ENCODE peak calls at places on chromosomes 4 and X, in six cellular contexts. One of them, this sample, is unnamed.

GRCh38 chrX:63784902-63785692 is at the start of gene ARHGEF9:
- DNase-seq in stimulated activated CD4-positive, alpha-beta T cell treated with anti-CD3 and anti-CD28 coated beads, Interleukin-1b, Interleukin-23, amount 100 ng/mL, for 4 hours: no peak
- DNase-seq in A673: no peak
- DNase-seq in activated T-cell treated with anti-CD3 and anti-CD28 coated beads, Interleukin-2, amount 50 U/mL, for 4 hours: no peak
- DNase-seq in NCI-H2029: no peak
- DNase-seq in lower leg skin: no peak
- DNase-seq in this sample: peak; percentile 17

GRCh38 chr4:63717384-63717783 is 691.9 kb downstream of the TECRL start:
- DNase-seq in lower leg skin: no peak
- DNase-seq in NCI-H2029: no peak
- DNase-seq in stimulated activated CD4-positive, alpha-beta T cell treated with anti-CD3 and anti-CD28 coated beads, Interleukin-1b, Interleukin-23, amount 100 ng/mL, for 4 hours: no peak
- DNase-seq in activated T-cell treated with anti-CD3 and anti-CD28 coated beads, Interleukin-2, amount 50 U/mL, for 4 hours: no peak
- DNase-seq in A673: peak; percentile 0
- DNase-seq in this sample: no peak

GRCh38 chr4:142598132-142598531 is 248.0 kb downstream of the INPP4B start:
- DNase-seq in activated T-cell treated with anti-CD3 and anti-CD28 coated beads, Interleukin-2, amount 50 U/mL, for 4 hours: no peak
- DNase-seq in NCI-H2029: no peak
- DNase-seq in A673: no peak
- DNase-seq in lower leg skin: no peak
- DNase-seq in stimulated activated CD4-positive, alpha-beta T cell treated with anti-CD3 and anti-CD28 coated beads, Interleukin-1b, Interleukin-23, amount 100 ng/mL, for 4 hours: no peak
- DNase-seq in this sample: no peak

GRCh38 chrX:54825716-54826428 is 18.3 kb downstream of the MAGED2 start:
- DNase-seq in stimulated activated CD4-positive, alpha-beta T cell treated with anti-CD3 and anti-CD28 coated beads, Interleukin-1b, Interleukin-23, amount 100 ng/mL, for 4 hours: no peak
- DNase-seq in NCI-H2029: no peak
- DNase-seq in activated T-cell treated with anti-CD3 and anti-CD28 coated beads, Interleukin-2, amount 50 U/mL, for 4 hours: peak; percentile 12
- DNase-seq in A673: no peak
- DNase-seq in lower leg skin: no peak
- DNase-seq in this sample: no peak

GRCh38 chr4:100450449-100450848 is 67.4 kb downstream of the EMCN start:
- DNase-seq in A673: no peak
- DNase-seq in NCI-H2029: no peak
- DNase-seq in activated T-cell treated with anti-CD3 and anti-CD28 coated beads, Interleukin-2, amount 50 U/mL, for 4 hours: no peak
- DNase-seq in stimulated activated CD4-positive, alpha-beta T cell treated with anti-CD3 and anti-CD28 coated beads, Interleukin-1b, Interleukin-23, amount 100 ng/mL, for 4 hours: no peak
- DNase-seq in lower leg skin: no peak
- DNase-seq in this sample: no peak

GRCh38 chr4:31793907-31794306 is 1073.7 kb downstream of the PCDH7 start:
- DNase-seq in stimulated activated CD4-positive, alpha-beta T cell treated with anti-CD3 and anti-CD28 coated beads, Interleukin-1b, Interleukin-23, amount 100 ng/mL, for 4 hours: no peak
- DNase-seq in NCI-H2029: no peak
- DNase-seq in activated T-cell treated with anti-CD3 and anti-CD28 coated beads, Interleukin-2, amount 50 U/mL, for 4 hours: no peak
- DNase-seq in lower leg skin: no peak
- DNase-seq in A673: no peak
- DNase-seq in this sample: no peak

GRCh38 chr4:27720010-27720766 is 859.5 kb downstream of the STIM2 start:
- DNase-seq in lower leg skin: no peak
- DNase-seq in NCI-H2029: no peak
- DNase-seq in activated T-cell treated with anti-CD3 and anti-CD28 coated beads, Interleukin-2, amount 50 U/mL, for 4 hours: no peak
- DNase-seq in stimulated activated CD4-positive, alpha-beta T cell treated with anti-CD3 and anti-CD28 coated beads, Interleukin-1b, Interleukin-23, amount 100 ng/mL, for 4 hours: no peak
- DNase-seq in A673: no peak
- DNase-seq in this sample: no peak

GRCh38 chrX:130626521-130626920 is 224.7 kb downstream of the RBMX2 start:
- DNase-seq in activated T-cell treated with anti-CD3 and anti-CD28 coated beads, Interleukin-2, amount 50 U/mL, for 4 hours: no peak
- DNase-seq in A673: no peak
- DNase-seq in lower leg skin: no peak
- DNase-seq in NCI-H2029: no peak
- DNase-seq in stimulated activated CD4-positive, alpha-beta T cell treated with anti-CD3 and anti-CD28 coated beads, Interleukin-1b, Interleukin-23, amount 100 ng/mL, for 4 hours: no peak
- DNase-seq in this sample: no peak

GRCh38 chr4:36086387-36086786 is 157.9 kb downstream of the ARAP2 start:
- DNase-seq in lower leg skin: no peak
- DNase-seq in activated T-cell treated with anti-CD3 and anti-CD28 coated beads, Interleukin-2, amount 50 U/mL, for 4 hours: no peak
- DNase-seq in stimulated activated CD4-positive, alpha-beta T cell treated with anti-CD3 and anti-CD28 coated beads, Interleukin-1b, Interleukin-23, amount 100 ng/mL, for 4 hours: no peak
- DNase-seq in NCI-H2029: no peak
- DNase-seq in A673: no peak
- DNase-seq in this sample: no peak

GRCh38 chr4:40292313-40292759 is 42.8 kb upstream of the CHRNA9 start:
- DNase-seq in A673: peak; percentile 47
- DNase-seq in lower leg skin: no peak
- DNase-seq in activated T-cell treated with anti-CD3 and anti-CD28 coated beads, Interleukin-2, amount 50 U/mL, for 4 hours: no peak
- DNase-seq in stimulated activated CD4-positive, alpha-beta T cell treated with anti-CD3 and anti-CD28 coated beads, Interleukin-1b, Interleukin-23, amount 100 ng/mL, for 4 hours: no peak
- DNase-seq in NCI-H2029: no peak
- DNase-seq in this sample: no peak

GRCh38 chr4:2291705-2292651 is 30.1 kb upstream of the MXD4 start:
- DNase-seq in NCI-H2029: no peak
- DNase-seq in stimulated activated CD4-positive, alpha-beta T cell treated with anti-CD3 and anti-CD28 coated beads, Interleukin-1b, Interleukin-23, amount 100 ng/mL, for 4 hours: no peak
- DNase-seq in A673: no peak
- DNase-seq in activated T-cell treated with anti-CD3 and anti-CD28 coated beads, Interleukin-2, amount 50 U/mL, for 4 hours: no peak
- DNase-seq in lower leg skin: no peak
- DNase-seq in this sample: no peak

GRCh38 chr4:97912151-97912550 is 231.1 kb downstream of the STPG2 start:
- DNase-seq in lower leg skin: no peak
- DNase-seq in stimulated activated CD4-positive, alpha-beta T cell treated with anti-CD3 and anti-CD28 coated beads, Interleukin-1b, Interleukin-23, amount 100 ng/mL, for 4 hours: no peak
- DNase-seq in activated T-cell treated with anti-CD3 and anti-CD28 coated beads, Interleukin-2, amount 50 U/mL, for 4 hours: no peak
- DNase-seq in NCI-H2029: no peak
- DNase-seq in A673: no peak
- DNase-seq in this sample: no peak

GRCh38 chr4:3862640-3863420 is 96.6 kb downstream of the ADRA2C start:
- DNase-seq in lower leg skin: no peak
- DNase-seq in stimulated activated CD4-positive, alpha-beta T cell treated with anti-CD3 and anti-CD28 coated beads, Interleukin-1b, Interleukin-23, amount 100 ng/mL, for 4 hours: no peak
- DNase-seq in activated T-cell treated with anti-CD3 and anti-CD28 coated beads, Interleukin-2, amount 50 U/mL, for 4 hours: no peak
- DNase-seq in A673: no peak
- DNase-seq in NCI-H2029: peak; percentile 51
- DNase-seq in this sample: no peak

GRCh38 chrX:40755291-40756249 is 20.2 kb upstream of the MED14 start:
- DNase-seq in NCI-H2029: no peak
- DNase-seq in lower leg skin: no peak
- DNase-seq in activated T-cell treated with anti-CD3 and anti-CD28 coated beads, Interleukin-2, amount 50 U/mL, for 4 hours: no peak
- DNase-seq in A673: no peak
- DNase-seq in stimulated activated CD4-positive, alpha-beta T cell treated with anti-CD3 and anti-CD28 coated beads, Interleukin-1b, Interleukin-23, amount 100 ng/mL, for 4 hours: no peak
- DNase-seq in this sample: peak; percentile 18

GRCh38 chr4:125520258-125520990 is 205.7 kb downstream of the FAT4 start:
- DNase-seq in NCI-H2029: no peak
- DNase-seq in lower leg skin: no peak
- DNase-seq in A673: no peak
- DNase-seq in stimulated activated CD4-positive, alpha-beta T cell treated with anti-CD3 and anti-CD28 coated beads, Interleukin-1b, Interleukin-23, amount 100 ng/mL, for 4 hours: no peak
- DNase-seq in activated T-cell treated with anti-CD3 and anti-CD28 coated beads, Interleukin-2, amount 50 U/mL, for 4 hours: no peak
- DNase-seq in this sample: no peak

GRCh38 chr4:26860922-26861433 is 337 bp downstream of the STIM2 start:
- DNase-seq in activated T-cell treated with anti-CD3 and anti-CD28 coated beads, Interleukin-2, amount 50 U/mL, for 4 hours: peak; percentile 40
- DNase-seq in lower leg skin: no peak
- DNase-seq in A673: peak; percentile 77
- DNase-seq in NCI-H2029: peak; percentile 47
- DNase-seq in stimulated activated CD4-positive, alpha-beta T cell treated with anti-CD3 and anti-CD28 coated beads, Interleukin-1b, Interleukin-23, amount 100 ng/mL, for 4 hours: no peak
- DNase-seq in this sample: peak; percentile 72

This sample was measured in nucleus accumbens.